ENCODE peak calls at places on chromosomes 2 and 18, in five cellular contexts. F is neural progenitor cell, O is SK-N-SH, E is iPS DF 6.9, Y is IMR-90. N is an unnamed sample.
A peak's percentile ranks its signal among the peaks of the same experiment; 100 is the strongest.

GRCh38 chr18:13252696-13253410 is 34.3 kb downstream of the LDLRAD4 start:
- DNase-seq in O (no peak), Y (no peak), F (no peak), E (no peak), N (no peak)

GRCh38 chr18:68417166-68417776 is 297.6 kb downstream of the TMX3 start:
- DNase-seq in E (no peak), O (no peak), F (no peak), Y (no peak), N (no peak)

GRCh38 chr2:26772064-26773001 is 8.2 kb downstream of the SLC35F6 start:
- DNase-seq in O (peak; percentile 9), F (no peak), E (no peak), Y (peak; percentile 38), N (peak; percentile 96)

GRCh38 chr18:12403601-12404506 is 3.9 kb upstream of the PRELID3A start:
- DNase-seq in E (no peak), O (no peak), Y (peak; percentile 91), F (no peak), N (no peak)

GRCh38 chr2:200172944-200173481 is 133.5 kb upstream of the SPATS2L start:
- DNase-seq in O (no peak), F (no peak), E (no peak), Y (peak; percentile 43), N (no peak)

GRCh38 chr2:48126180-48126579 is 219.9 kb upstream of the FBXO11 start:
- DNase-seq in F (no peak), O (no peak), Y (peak; percentile 75), E (no peak), N (no peak)

GRCh38 chr2:217981084-217981730 is 21.6 kb downstream of the TNS1 start:
- DNase-seq in E (no peak), O (no peak), F (no peak), Y (no peak), N (no peak)

GRCh38 chr18:58390399-58390798 is 238.5 kb downstream of the ALPK2 start:
- DNase-seq in Y (no peak), F (no peak), E (no peak), O (no peak), N (no peak)

GRCh38 chr2:159897081-159897480 is 99.1 kb upstream of the CD302 start:
- DNase-seq in E (no peak), O (no peak), F (peak; percentile 54), Y (no peak), N (no peak)

DNA sequence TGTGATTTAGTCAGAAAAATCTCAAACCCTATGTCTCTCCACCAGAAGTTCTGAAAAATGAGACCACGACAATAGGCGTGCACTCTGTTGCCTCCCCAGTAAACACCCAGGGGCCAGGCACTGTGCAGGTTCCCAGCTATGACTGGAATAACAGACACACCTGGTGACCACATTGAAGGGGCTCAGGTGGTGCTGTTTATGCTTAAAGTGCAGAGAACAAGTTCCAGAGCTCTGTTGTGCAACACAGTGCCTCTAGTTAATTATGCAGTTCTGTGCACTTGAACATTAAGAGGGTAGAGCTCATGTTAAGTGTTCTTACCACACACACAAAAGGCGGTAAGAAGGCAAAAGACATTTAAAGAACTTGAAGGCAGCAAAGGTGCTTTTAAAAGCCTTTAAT is 52.6 kb upstream of the AFF3 start:
- DNase-seq in Y (no peak), O (no peak), F (no peak), E (no peak), N (no peak)
- H3K4me1 ChIP-seq in Y (peaks cover 18% of the 10 kb centered on the region), O (peaks cover 12% of the 10 kb centered on the region), F (peaks cover 16% of the 10 kb centered on the region), E (peaks cover 2% of the 10 kb centered on the region), N (no peaks in the 10 kb centered on the region)

DNA sequence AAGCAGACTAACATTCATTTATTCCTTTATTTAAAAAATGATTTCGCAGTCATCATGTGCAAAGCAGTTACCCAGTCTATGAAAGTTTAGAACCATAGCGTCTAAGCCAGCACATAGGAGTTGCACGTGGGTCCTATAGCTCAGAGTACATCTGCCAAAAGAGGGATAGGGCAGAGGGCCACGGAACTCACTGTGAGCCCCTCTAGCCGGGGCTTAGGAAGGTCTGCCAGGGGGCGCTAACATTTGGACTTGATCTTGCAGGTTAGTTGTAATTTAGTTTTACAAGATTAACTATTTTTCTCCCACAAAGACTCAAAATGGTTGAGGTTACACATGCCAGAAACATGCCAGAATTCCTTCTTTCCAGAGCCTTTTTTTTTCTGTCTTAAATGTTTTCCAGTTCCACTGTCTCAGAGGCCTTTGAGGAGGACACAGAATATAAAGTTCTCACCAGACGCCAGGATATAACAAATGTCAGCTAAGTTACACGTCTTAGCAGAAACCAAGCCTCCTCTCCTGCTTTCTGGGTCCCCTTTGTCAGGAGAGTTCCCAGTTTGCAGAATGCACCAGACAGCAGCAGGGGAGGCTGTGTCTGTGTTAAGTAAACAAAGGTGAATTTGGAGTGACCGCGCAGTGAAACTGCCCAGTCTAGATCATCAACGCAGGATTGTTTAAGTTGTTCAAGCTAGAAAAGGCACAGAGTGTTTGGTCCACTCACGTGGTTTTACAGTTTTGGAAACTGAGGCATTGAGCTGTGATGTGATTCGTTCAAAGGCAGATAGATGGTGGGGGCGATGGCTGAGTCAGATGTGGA is 292.0 kb downstream of the PRKCE start:
- DNase-seq in E (no peak), F (no peak), Y (no peak), O (no peak), N (no peak)
- H3K4me1 ChIP-seq in E (no peaks in the 10 kb centered on the region), F (peaks cover 25% of the 10 kb centered on the region), Y (peaks cover 30% of the 10 kb centered on the region), O (peaks cover 40% of the 10 kb centered on the region), N (peaks cover 39% of the 10 kb centered on the region)

GRCh38 chr2:197256771-197257170 is 53.8 kb downstream of the ANKRD44 start:
- DNase-seq in O (no peak), E (no peak), F (no peak), Y (no peak), N (no peak)

GRCh38 chr2:197258580-197258979 is 52.0 kb downstream of the ANKRD44 start:
- DNase-seq in E (no peak), O (no peak), Y (peak; percentile 28), F (no peak), N (no peak)

GRCh38 chr2:197256021-197256420 is 54.6 kb downstream of the ANKRD44 start:
- DNase-seq in F (no peak), Y (no peak), E (no peak), O (no peak), N (no peak)

GRCh38 chr2:197254776-197255521 is 55.6 kb downstream of the ANKRD44 start:
- DNase-seq in E (no peak), Y (no peak), F (no peak), O (peak; percentile 42), N (no peak)

DNA sequence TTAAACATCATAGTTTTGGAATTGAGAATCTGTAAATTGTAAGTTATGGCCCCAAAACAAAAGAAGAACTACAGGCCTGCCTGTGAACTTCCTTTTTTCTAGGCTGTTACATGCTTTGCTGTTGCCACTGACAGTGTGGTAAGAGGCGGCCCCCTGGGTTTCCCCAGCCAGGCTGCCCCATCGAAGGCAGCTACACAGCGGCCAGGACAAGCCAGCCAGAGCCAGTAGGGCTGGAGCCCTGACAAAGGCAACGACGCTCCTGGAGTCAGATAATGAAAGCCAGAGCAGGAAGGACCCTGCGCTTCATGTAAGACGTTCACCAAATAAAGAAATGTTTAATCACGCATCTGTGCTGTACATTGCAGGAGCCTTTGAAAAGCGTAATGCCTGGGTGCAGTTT is 55.0 kb downstream of the ANKRD44 start:
- DNase-seq in F (peak; percentile 70), E (no peak), Y (peak; percentile 55), O (peak; percentile 87), N (no peak)
- H3K4me1 ChIP-seq in F (peaks cover 26% of the 10 kb centered on the region), E (no peaks in the 10 kb centered on the region), Y (peaks cover 1% of the 10 kb centered on the region), O (peaks cover 20% of the 10 kb centered on the region), N (no peaks in the 10 kb centered on the region)

DNA sequence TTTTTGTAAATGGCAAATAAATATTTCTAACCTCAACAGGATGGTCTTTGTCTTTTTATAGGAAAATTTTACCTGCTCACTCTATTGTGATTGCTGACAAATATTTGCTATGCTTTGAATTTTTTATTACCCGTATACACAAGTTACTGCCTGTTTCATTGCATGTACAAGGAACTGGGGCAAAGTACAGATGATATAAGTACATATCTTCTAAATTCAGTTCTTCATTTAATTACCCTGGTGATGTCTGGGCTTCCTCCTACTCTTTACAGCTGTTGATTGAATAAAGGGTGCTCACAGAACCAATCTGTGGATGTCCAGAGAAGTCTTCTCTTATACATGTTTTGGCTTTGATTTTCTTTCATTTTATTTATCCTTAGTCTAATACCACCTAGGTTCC is 26.5 kb downstream of the KCNE4 start:
- DNase-seq in O (no peak), F (no peak), E (no peak), Y (no peak), N (no peak)
- H3K4me1 ChIP-seq in O (peaks cover 16% of the 10 kb centered on the region), F (no peaks in the 10 kb centered on the region), E (no peaks in the 10 kb centered on the region), Y (no peaks in the 10 kb centered on the region), N (no peaks in the 10 kb centered on the region)

DNA sequence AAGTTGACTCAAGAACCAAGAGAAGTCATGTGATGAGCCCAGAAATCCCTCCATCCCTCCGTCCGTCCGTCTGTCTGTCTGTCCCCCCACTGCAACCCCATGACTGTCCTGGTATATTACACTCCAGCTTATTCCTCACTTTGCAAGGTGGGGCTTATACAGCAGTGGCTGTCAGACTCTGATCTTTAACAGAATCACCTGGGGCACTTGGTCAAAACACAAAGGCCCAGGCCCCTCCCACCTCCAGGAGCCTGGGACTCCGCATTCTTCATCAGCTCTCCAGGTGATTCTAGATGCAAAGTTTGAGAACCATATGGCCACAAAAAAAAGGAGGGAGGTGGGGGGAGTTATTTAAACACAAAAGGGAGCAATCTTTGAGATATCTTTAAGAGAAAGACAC is 61.4 kb downstream of the MYO5B start:
- DNase-seq in O (no peak), E (no peak), Y (no peak), F (no peak), N (no peak)
- H3K4me1 ChIP-seq in O (no peaks in the 10 kb centered on the region), E (peaks cover 5% of the 10 kb centered on the region), Y (no peaks in the 10 kb centered on the region), F (peaks cover 15% of the 10 kb centered on the region), N (no peaks in the 10 kb centered on the region)

GRCh38 chr2:201538025-201538424 is 86.5 kb downstream of the STRADB start:
- DNase-seq in Y (no peak), O (no peak), E (no peak), F (no peak), N (no peak)
- H3K4me1 ChIP-seq in Y (no peaks in the 10 kb centered on the region), O (no peaks in the 10 kb centered on the region), E (no peaks in the 10 kb centered on the region), F (no peaks in the 10 kb centered on the region), N (no peaks in the 10 kb centered on the region)